ENCODE peak calls at places on chromosomes 6 and 20, in four cellular contexts. One of them, this sample, is unnamed.

GRCh38 chr20:35135867-35136586 is 11.1 kb downstream of the EDEM2 start:
- DNase-seq in retinal pigment epithelial cell: no peak
- DNase-seq in AG09309: no peak
- DNase-seq in stimulated activated CD8-positive, alpha-beta memory T cell treated with anti-CD3 and anti-CD28 coated beads, Interleukin-15, amount 100 ng/mL, for 24 hours: no peak
- DNase-seq in this sample: no peak

GRCh38 chr6:56026461-56027180 is 151.2 kb upstream of the BMP5 start:
- DNase-seq in AG09309: no peak
- DNase-seq in retinal pigment epithelial cell: no peak
- DNase-seq in stimulated activated CD8-positive, alpha-beta memory T cell treated with anti-CD3 and anti-CD28 coated beads, Interleukin-15, amount 100 ng/mL, for 24 hours: no peak
- DNase-seq in this sample: no peak

GRCh38 chr6:28922841-28923317 is 906 bp downstream of the TRIM27 start:
- DNase-seq in stimulated activated CD8-positive, alpha-beta memory T cell treated with anti-CD3 and anti-CD28 coated beads, Interleukin-15, amount 100 ng/mL, for 24 hours: no peak
- DNase-seq in retinal pigment epithelial cell: no peak
- DNase-seq in AG09309: no peak
- DNase-seq in this sample: no peak

GRCh38 chr6:28907394-28907793 is 16.4 kb downstream of the TRIM27 start:
- DNase-seq in AG09309: peak
- DNase-seq in stimulated activated CD8-positive, alpha-beta memory T cell treated with anti-CD3 and anti-CD28 coated beads, Interleukin-15, amount 100 ng/mL, for 24 hours: no peak
- DNase-seq in retinal pigment epithelial cell: peak
- DNase-seq in this sample: no peak

GRCh38 chr20:9392892-9393857 is 121.2 kb upstream of the LAMP5 start:
- DNase-seq in AG09309: no peak
- DNase-seq in retinal pigment epithelial cell: no peak
- DNase-seq in stimulated activated CD8-positive, alpha-beta memory T cell treated with anti-CD3 and anti-CD28 coated beads, Interleukin-15, amount 100 ng/mL, for 24 hours: no peak
- DNase-seq in this sample: peak

GRCh38 chr20:16352321-16352720 is 220.9 kb downstream of the KIF16B start:
- DNase-seq in AG09309: no peak
- DNase-seq in stimulated activated CD8-positive, alpha-beta memory T cell treated with anti-CD3 and anti-CD28 coated beads, Interleukin-15, amount 100 ng/mL, for 24 hours: no peak
- DNase-seq in retinal pigment epithelial cell: no peak
- DNase-seq in this sample: no peak

GRCh38 chr6:26501482-26501986 is 1.4 kb downstream of the BTN1A1 start:
- DNase-seq in AG09309: no peak
- DNase-seq in retinal pigment epithelial cell: no peak
- DNase-seq in stimulated activated CD8-positive, alpha-beta memory T cell treated with anti-CD3 and anti-CD28 coated beads, Interleukin-15, amount 100 ng/mL, for 24 hours: no peak
- DNase-seq in this sample: no peak

GRCh38 chr6:25692472-25692871 is 40.5 kb downstream of the SCGN start:
- DNase-seq in retinal pigment epithelial cell: peak
- DNase-seq in AG09309: no peak
- DNase-seq in stimulated activated CD8-positive, alpha-beta memory T cell treated with anti-CD3 and anti-CD28 coated beads, Interleukin-15, amount 100 ng/mL, for 24 hours: no peak
- DNase-seq in this sample: no peak

GRCh38 chr20:36372671-36373070 is 66.5 kb downstream of the DLGAP4 start:
- DNase-seq in stimulated activated CD8-positive, alpha-beta memory T cell treated with anti-CD3 and anti-CD28 coated beads, Interleukin-15, amount 100 ng/mL, for 24 hours: no peak
- DNase-seq in AG09309: no peak
- DNase-seq in retinal pigment epithelial cell: no peak
- DNase-seq in this sample: no peak

GRCh38 chr6:168724033-168724432 is 283.0 kb downstream of the SMOC2 start:
- DNase-seq in stimulated activated CD8-positive, alpha-beta memory T cell treated with anti-CD3 and anti-CD28 coated beads, Interleukin-15, amount 100 ng/mL, for 24 hours: no peak
- DNase-seq in AG09309: no peak
- DNase-seq in retinal pigment epithelial cell: no peak
- DNase-seq in this sample: no peak

This sample was measured in HS-5.